ENCODE peak calls at places on chromosomes 3 and 15, in nine cellular contexts. F is left ventricle myocardium inferior, B is pancreas, C is heart left ventricle, E is neuronal stem cell, I is fibroblast of lung, X is uterus, R is A673, Z is DND-41. A is an unnamed sample.

GRCh38 chr3:156892701-156893100 is 66.5 kb downstream of the LEKR1 start:
- DNase-seq in E (no peak), B (no peak), X (no peak), R (no peak), I (peak; percentile 79), Z (no peak), C (no peak), F (no peak), A (no peak)

GRCh38 chr15:81235781-81236507 is 39.3 kb downstream of the IL16 start:
- DNase-seq in C (peak; percentile 66), R (no peak), Z (no peak), E (no peak), F (peak; percentile 31), I (peak; percentile 100), B (no peak), X (peak; percentile 76), A (peak; percentile 90)

GRCh38 chr3:25428003-25428861 is at the start of gene RARB:
- DNase-seq in B (no peak), R (peak; percentile 89), E (peak; percentile 47), C (peak; percentile 82), I (peak; percentile 96), Z (no peak), X (peak; percentile 79), F (peak; percentile 68), A (peak; percentile 41)

GRCh38 chr3:59451041-59451763 is 401.4 kb upstream of the CFAP20DC start:
- DNase-seq in F (no peak), C (no peak), R (no peak), Z (peak; percentile 85), E (no peak), X (no peak), I (peak; percentile 16), B (no peak), A (no peak)

GRCh38 chr3:66162766-66163165 is 58.0 kb upstream of the SLC25A26 start:
- DNase-seq in F (no peak), X (no peak), I (no peak), B (no peak), Z (no peak), C (no peak), E (no peak), R (no peak), A (no peak)

GRCh38 chr3:31288641-31289100 is 244.1 kb upstream of the STT3B start:
- DNase-seq in E (peak; percentile 74), X (peak; percentile 28), C (peak; percentile 50), F (peak; percentile 21), B (no peak), Z (no peak), R (no peak), I (peak; percentile 86), A (peak; percentile 13)

GRCh38 chr15:51403072-51403878 is 61.8 kb downstream of the GLDN start:
- DNase-seq in Z (no peak), I (peak; percentile 36), X (no peak), E (no peak), F (no peak), C (no peak), R (peak; percentile 62), B (no peak), A (peak; percentile 8)

GRCh38 chr3:122679467-122680291 is 960 bp upstream of the PARP14 start:
- DNase-seq in C (peak; percentile 29), B (no peak), R (peak; percentile 49), I (peak; percentile 19), F (no peak), E (no peak), X (peak; percentile 31), Z (peak; percentile 34), A (no peak)

GRCh38 chr3:161560006-161560637 is 63.5 kb downstream of the OTOL1 start:
- DNase-seq in Z (peak; percentile 53), X (peak; percentile 29), C (peak; percentile 28), R (peak; percentile 81), I (peak; percentile 38), F (peak; percentile 18), B (no peak), E (peak; percentile 67), A (no peak)

GRCh38 chr15:81304226-81304625 is 19.7 kb downstream of the STARD5 start:
- DNase-seq in Z (no peak), X (no peak), B (no peak), R (no peak), C (peak; percentile 53), I (peak; percentile 82), F (peak; percentile 40), E (no peak), A (no peak)

GRCh38 chr3:194082596-194083220 is 53.2 kb upstream of the HES1 start:
- DNase-seq in E (no peak), I (peak; percentile 23), R (no peak), X (no peak), B (no peak), Z (no peak), F (peak; percentile 62), C (peak; percentile 76), A (no peak)

GRCh38 chr3:52086939-52087675 is 30.7 kb upstream of the DUSP7 start:
- DNase-seq in C (no peak), Z (peak; percentile 38), X (no peak), B (peak; percentile 29), F (no peak), E (no peak), R (no peak), I (peak; percentile 41), A (no peak)

GRCh38 chr3:123025642-123026521 is 1.7 kb downstream of the SEMA5B start:
- DNase-seq in F (peak; percentile 32), C (peak; percentile 36), X (peak; percentile 27), R (peak; percentile 45), Z (no peak), B (peak; percentile 58), E (peak; percentile 38), I (no peak), A (no peak)

GRCh38 chr3:50405249-50405648 is 45.9 kb upstream of the TMEM115 start:
- DNase-seq in X (no peak), R (peak; percentile 6), F (no peak), C (no peak), B (no peak), Z (peak; percentile 73), I (no peak), E (peak; percentile 76), A (no peak)

GRCh38 chr15:58410353-58410752 is 21.4 kb upstream of the LIPC start:
- DNase-seq in B (no peak), I (no peak), R (no peak), X (no peak), C (no peak), E (no peak), Z (peak; percentile 85), F (no peak), A (no peak)

DNA sequence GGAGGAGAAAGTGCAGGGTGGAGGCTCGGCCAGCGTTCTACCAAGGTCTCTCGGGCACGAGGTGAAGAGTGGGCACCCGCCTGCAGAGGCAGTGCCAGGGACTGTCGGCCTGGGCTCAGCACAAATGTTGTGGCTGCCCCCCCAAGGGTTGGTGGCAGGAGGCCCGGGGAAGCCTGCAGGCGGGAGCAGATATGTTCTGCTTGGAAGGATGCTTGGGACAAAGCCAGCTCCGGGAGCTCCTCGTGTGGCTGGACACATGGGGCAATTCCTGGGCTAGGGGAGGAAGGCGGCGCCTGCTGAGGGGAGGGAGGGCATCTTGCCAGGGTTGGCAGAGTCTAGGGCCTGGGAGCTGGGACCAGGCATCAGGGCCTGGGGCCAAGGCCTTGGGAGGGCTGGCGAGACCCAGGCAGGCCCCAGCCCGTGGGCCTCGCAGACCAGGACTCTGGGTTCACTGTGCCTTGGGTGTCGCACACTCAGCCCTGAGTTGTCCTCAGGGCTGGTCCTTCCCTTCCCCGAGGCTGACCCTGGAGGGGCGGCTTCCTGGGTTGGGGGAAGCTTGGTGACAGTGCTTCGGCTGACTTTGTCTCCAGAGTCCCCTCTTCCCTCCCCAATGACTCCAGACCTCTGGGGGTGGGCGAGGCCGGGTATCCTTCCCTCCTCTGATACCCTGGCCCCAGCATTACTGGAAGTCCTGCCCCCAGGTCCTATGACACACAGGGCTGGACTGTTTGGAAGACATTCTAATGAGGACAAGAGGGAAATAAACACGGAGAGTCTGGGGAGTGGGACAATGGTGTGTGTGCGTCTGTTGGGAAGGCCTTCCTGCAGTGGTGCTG is 30.2 kb upstream of the FBLN2 start:
- DNase-seq in C (peak; percentile 82), E (no peak), F (peak; percentile 89), B (no peak), I (peak; percentile 44), R (no peak), X (peak; percentile 59), Z (no peak), A (no peak)
- H3K9me3 ChIP-seq in C (no peaks in the 10 kb centered on the region), E (no peaks in the 10 kb centered on the region), F (no peaks in the 10 kb centered on the region), B (no peaks in the 10 kb centered on the region), I (no peaks in the 10 kb centered on the region), R (no peaks in the 10 kb centered on the region), X (no peaks in the 10 kb centered on the region), Z (no peaks in the 10 kb centered on the region), A (peaks cover 5% of the 10 kb centered on the region)

DNA sequence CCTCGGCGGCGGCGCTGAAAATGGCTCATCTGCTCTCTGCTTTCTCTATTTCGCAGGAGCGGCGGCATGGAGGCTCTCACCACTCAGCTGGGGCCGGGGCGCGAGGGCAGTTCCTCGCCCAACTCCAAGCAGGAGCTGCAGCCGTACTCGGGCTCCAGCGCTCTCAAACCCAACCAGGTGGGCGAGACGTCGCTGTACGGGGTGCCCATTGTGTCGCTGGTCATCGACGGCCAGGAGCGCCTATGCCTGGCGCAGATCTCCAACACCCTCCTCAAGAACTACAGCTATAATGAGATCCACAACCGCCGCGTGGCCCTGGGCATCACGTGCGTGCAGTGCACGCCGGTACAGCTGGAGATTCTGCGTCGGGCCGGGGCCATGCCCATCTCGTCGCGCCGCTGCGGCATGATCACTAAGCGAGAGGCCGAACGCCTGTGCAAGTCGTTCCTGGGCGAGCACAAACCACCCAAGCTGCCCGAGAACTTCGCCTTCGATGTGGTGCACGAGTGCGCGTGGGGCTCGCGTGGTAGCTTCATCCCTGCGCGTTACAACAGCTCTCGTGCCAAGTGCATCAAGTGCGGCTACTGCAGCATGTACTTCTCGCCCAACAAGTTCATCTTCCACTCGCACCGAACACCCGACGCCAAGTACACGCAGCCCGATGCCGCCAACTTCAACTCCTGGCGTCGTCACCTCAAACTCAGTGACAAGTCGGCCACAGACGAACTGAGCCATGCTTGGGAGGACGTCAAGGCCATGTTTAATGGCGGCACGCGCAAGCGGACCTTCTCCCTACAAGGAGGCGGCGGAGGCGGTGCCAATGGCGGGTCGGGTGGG is 789 bp downstream of the SKOR1 start:
- DNase-seq in Z (no peak), F (no peak), R (no peak), E (no peak), C (no peak), X (no peak), B (peak; percentile 63), I (no peak), A (no peak)
- H3K27me3 ChIP-seq in Z (no peaks in the 10 kb centered on the region), F (peaks cover 100% of the 10 kb centered on the region), R (peaks cover 100% of the 10 kb centered on the region), E (peaks cover 92% of the 10 kb centered on the region), C (peaks cover 99% of the 10 kb centered on the region), X (peaks cover 62% of the 10 kb centered on the region), B (peaks cover 72% of the 10 kb centered on the region), I (peaks cover 90% of the 10 kb centered on the region), A (peaks cover 87% of the 10 kb centered on the region)

DNA sequence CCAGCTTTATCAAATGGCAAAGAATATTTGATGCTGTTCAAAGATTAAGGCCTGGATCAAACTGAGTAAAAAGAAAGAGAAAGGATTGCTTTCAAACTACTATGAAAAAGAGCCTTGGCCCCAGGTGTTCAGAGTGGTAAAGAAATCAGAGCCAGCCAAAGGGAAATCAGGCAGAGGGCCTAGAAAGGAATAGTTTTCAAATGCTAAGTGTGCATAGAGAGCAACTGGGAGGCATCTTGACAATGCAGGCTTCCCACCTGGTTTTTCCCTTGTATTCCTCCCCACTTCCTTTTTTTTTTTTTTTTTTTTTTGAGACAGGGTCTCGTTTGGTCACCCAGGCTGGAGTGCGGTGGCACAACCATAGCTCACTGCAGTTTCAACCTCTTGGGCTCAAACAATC is 340.2 kb upstream of the ADAMTS9 start:
- DNase-seq in R (no peak), C (no peak), B (no peak), X (no peak), I (no peak), Z (no peak), E (no peak), F (no peak), A (no peak)
- H3K27ac ChIP-seq in R (no peak overlapping the region), C (no peak overlapping the region), B (no peak overlapping the region), X (no peak overlapping the region), I (no peak overlapping the region), Z (no peak overlapping the region), E (no peak overlapping the region), F (no peak overlapping the region), A (no peak overlapping the region)

GRCh38 chr3:124586126-124587052 is 143.9 kb upstream of the UMPS start:
- DNase-seq in F (no peak), R (peak; percentile 61), I (no peak), B (peak; percentile 52), Z (no peak), E (no peak), X (no peak), C (no peak), A (no peak)
- H3K9me3 ChIP-seq in F (no peaks in the 10 kb centered on the region), R (no peaks in the 10 kb centered on the region), I (no peaks in the 10 kb centered on the region), B (no peaks in the 10 kb centered on the region), Z (no peaks in the 10 kb centered on the region), E (no peaks in the 10 kb centered on the region), X (no peaks in the 10 kb centered on the region), C (no peaks in the 10 kb centered on the region), A (no peaks in the 10 kb centered on the region)